ENCODE peak calls at places on chromosome 10, in nine cellular contexts. B is GM20000; C is amniotic epithelial cell; G is C1 segment of cervical spinal cord; L is posterior vena cava; H is EL; Q is ELF-1; K is sigmoid colon; E is CD8-positive, alpha-beta memory T cell. D is an unnamed sample.

GRCh38 chr10:80509403-80510161 is 28.1 kb upstream of the SH2D4B start:
- DNase-seq in B (no peak), C (peak; percentile 76), G (no peak), L (no peak), H (peak; percentile 98), Q (peak; percentile 77), K (peak; percentile 63), E (no peak), D (no peak)

GRCh38 chr10:93746844-93747284 is 10.9 kb upstream of the LGI1 start:
- DNase-seq in B (peak; percentile 33), C (peak; percentile 98), G (no peak), L (no peak), H (peak; percentile 100), Q (peak; percentile 93), K (no peak), E (no peak), D (peak; percentile 94)

GRCh38 chr10:3769511-3769910 is 15.5 kb downstream of the KLF6 start:
- DNase-seq in B (no peak), C (peak; percentile 34), G (no peak), L (no peak), H (no peak), Q (no peak), K (no peak), E (no peak), D (no peak)

GRCh38 chr10:91197044-91197651 is 23.3 kb upstream of the PCGF5 start:
- DNase-seq in B (no peak), C (peak; percentile 89), G (no peak), L (peak; percentile 81), H (no peak), Q (no peak), K (no peak), E (no peak), D (no peak)

GRCh38 chr10:132654708-132655661 is 117.4 kb downstream of the INPP5A start:
- DNase-seq in B (peak; percentile 91), C (peak; percentile 33), G (peak; percentile 81), L (peak; percentile 87), H (peak; percentile 56), Q (peak; percentile 87), K (no peak), E (peak; percentile 29), D (peak; percentile 69)

GRCh38 chr10:35834916-35835499 is 192.9 kb upstream of the FZD8 start:
- DNase-seq in B (no peak), C (no peak), G (no peak), L (no peak), H (no peak), Q (peak; percentile 9), K (no peak), E (no peak), D (no peak)

GRCh38 chr10:97713828-97714400 is 384 bp downstream of the MARVELD1 start:
- DNase-seq in B (peak; percentile 90), C (peak; percentile 66), G (peak; percentile 41), L (peak; percentile 94), H (peak; percentile 70), Q (peak; percentile 88), K (peak; percentile 88), E (peak; percentile 26), D (peak; percentile 52)

GRCh38 chr10:132331259-132331955 is 586 bp upstream of the LRRC27 start:
- DNase-seq in B (no peak), C (no peak), G (no peak), L (no peak), H (no peak), Q (peak; percentile 68), K (no peak), E (no peak), D (peak; percentile 6)

GRCh38 chr10:51918451-51918850 is 219.1 kb upstream of the CSTF2T start:
- DNase-seq in B (no peak), C (no peak), G (no peak), L (no peak), H (no peak), Q (no peak), K (no peak), E (no peak), D (no peak)

GRCh38 chr10:92112462-92112861 is 178.4 kb downstream of the CPEB3 start:
- DNase-seq in B (no peak), C (no peak), G (no peak), L (no peak), H (no peak), Q (no peak), K (no peak), E (no peak), D (no peak)

GRCh38 chr10:14016011-14016536 is 314.6 kb downstream of the FRMD4A start:
- DNase-seq in B (no peak), C (peak; percentile 18), G (no peak), L (no peak), H (peak; percentile 6), Q (no peak), K (peak; percentile 77), E (no peak), D (no peak)

GRCh38 chr10:48317321-48317990 is 11.0 kb downstream of the MAPK8 start:
- DNase-seq in B (no peak), C (no peak), G (no peak), L (no peak), H (no peak), Q (no peak), K (no peak), E (no peak), D (no peak)

GRCh38 chr10:35092851-35093250 is 2.7 kb upstream of the CUL2 start:
- DNase-seq in B (no peak), C (no peak), G (no peak), L (no peak), H (peak; percentile 18), Q (no peak), K (no peak), E (no peak), D (peak; percentile 48)

GRCh38 chr10:5817322-5818047 is 4.3 kb upstream of the GDI2 start:
- DNase-seq in B (peak; percentile 53), C (no peak), G (no peak), L (no peak), H (no peak), Q (no peak), K (no peak), E (no peak), D (no peak)

GRCh38 chr10:114520453-114520852 is 116.2 kb upstream of the AFAP1L2 start:
- DNase-seq in B (no peak), C (peak; percentile 73), G (no peak), L (no peak), H (peak; percentile 84), Q (no peak), K (no peak), E (no peak), D (peak; percentile 82)

GRCh38 chr10:3783721-3784432 is 1.1 kb downstream of the KLF6 start:
- DNase-seq in B (no peak), C (peak; percentile 89), G (peak; percentile 59), L (peak; percentile 91), H (peak; percentile 74), Q (peak; percentile 93), K (peak; percentile 89), E (no peak), D (peak; percentile 70)

GRCh38 chr10:21494221-21495001 is 31.1 kb downstream of the SKIDA1 start:
- DNase-seq in B (peak; percentile 58), C (no peak), G (peak; percentile 8), L (no peak), H (peak; percentile 57), Q (peak; percentile 53), K (peak; percentile 66), E (no peak), D (no peak)

GRCh38 chr10:24118246-24118645 is 90.7 kb upstream of the KIAA1217 start:
- DNase-seq in B (no peak), C (peak; percentile 1), G (no peak), L (no peak), H (no peak), Q (peak; percentile 36), K (no peak), E (no peak), D (no peak)

GRCh38 chr10:25047902-25048301 is 31.5 kb downstream of the THNSL1 start:
- DNase-seq in B (no peak), C (peak; percentile 98), G (no peak), L (no peak), H (peak; percentile 71), Q (no peak), K (no peak), E (no peak), D (peak; percentile 56)

GRCh38 chr10:49379596-49380410 is 16.1 kb downstream of the DRGX start:
- DNase-seq in B (no peak), C (no peak), G (no peak), L (peak; percentile 44), H (no peak), Q (peak; percentile 25), K (no peak), E (no peak), D (peak; percentile 39)

GRCh38 chr10:31274310-31274709 is 44.7 kb upstream of the ZEB1 start:
- DNase-seq in B (no peak), C (peak; percentile 60), G (no peak), L (no peak), H (no peak), Q (no peak), K (no peak), E (no peak), D (no peak)

GRCh38 chr10:10870523-10871241 is 147.0 kb upstream of the CELF2 start:
- DNase-seq in B (no peak), C (no peak), G (no peak), L (no peak), H (no peak), Q (peak; percentile 81), K (no peak), E (no peak), D (no peak)

GRCh38 chr10:12414278-12414988 is 65.1 kb downstream of the CAMK1D start:
- DNase-seq in B (no peak), C (peak; percentile 48), G (no peak), L (no peak), H (no peak), Q (no peak), K (no peak), E (no peak), D (no peak)

GRCh38 chr10:13658864-13659685 is 72.3 kb downstream of the PRPF18 start:
- DNase-seq in B (peak; percentile 44), C (no peak), G (peak; percentile 30), L (no peak), H (no peak), Q (peak; percentile 39), K (peak; percentile 76), E (no peak), D (no peak)

GRCh38 chr10:59713196-59713821 is 3.7 kb upstream of the SLC16A9 start:
- DNase-seq in B (no peak), C (no peak), G (no peak), L (no peak), H (no peak), Q (no peak), K (no peak), E (no peak), D (no peak)

GRCh38 chr10:3682745-3683144 is 102.3 kb downstream of the KLF6 start:
- DNase-seq in B (no peak), C (no peak), G (no peak), L (no peak), H (no peak), Q (no peak), K (no peak), E (no peak), D (no peak)

GRCh38 chr10:23871211-23871610 is 337.7 kb upstream of the KIAA1217 start:
- DNase-seq in B (no peak), C (no peak), G (no peak), L (no peak), H (no peak), Q (no peak), K (no peak), E (no peak), D (no peak)

GRCh38 chr10:47441973-47442750 is 41.8 kb downstream of the ANXA8 start:
- DNase-seq in B (no peak), C (no peak), G (no peak), L (peak; percentile 47), H (no peak), Q (no peak), K (no peak), E (no peak), D (no peak)

GRCh38 chr10:30111340-30111980 is 52.1 kb upstream of the JCAD start:
- DNase-seq in B (no peak), C (peak; percentile 41), G (no peak), L (no peak), H (peak; percentile 82), Q (no peak), K (no peak), E (no peak), D (peak; percentile 91)

GRCh38 chr10:110834622-110835219 is 37.0 kb upstream of the PDCD4 start:
- DNase-seq in B (no peak), C (peak; percentile 13), G (no peak), L (no peak), H (no peak), Q (peak; percentile 86), K (peak; percentile 65), E (no peak), D (no peak)

GRCh38 chr10:5343561-5343960 is 21.2 kb upstream of the UCN3 start:
- DNase-seq in B (no peak), C (no peak), G (no peak), L (no peak), H (peak; percentile 20), Q (no peak), K (no peak), E (no peak), D (no peak)

D was measured in PC-3.